ENCODE peak calls at places on chromosomes 5 and 9, in six cellular contexts. A is stomach, C is transverse colon, W is psoas muscle, E is neuronal stem cell, U is Peyer's patch. O is an unnamed sample. For H3K36me3, the result is how much of the 10 kb centered on the place peaks cover.

GRCh38 chr9:135803441-135803840 is 101.5 kb downstream of the KCNT1 start:
- DNase-seq in C (no peak), A (no peak), E (no peak), W (no peak), U (no peak), O (no peak)

GRCh38 chr9:87662808-87663528 is 63.0 kb upstream of the CTSL start:
- DNase-seq in A (peak), W (peak), E (peak), C (peak), U (peak), O (peak)

GRCh38 chr9:119003218-119003617 is 366.0 kb downstream of the BRINP1 start:
- DNase-seq in U (no peak), A (no peak), E (no peak), C (no peak), W (no peak), O (no peak)

GRCh38 chr9:16103613-16104012 is 550.8 kb downstream of the CCDC171 start:
- DNase-seq in C (peak), W (peak), U (no peak), E (no peak), A (no peak), O (no peak)

GRCh38 chr9:75504721-75505120 is 385.8 kb upstream of the PCSK5 start:
- DNase-seq in W (no peak), C (no peak), E (no peak), U (no peak), A (no peak), O (no peak)

GRCh38 chr5:425714-426113 is 17.3 kb upstream of the EXOC3 start:
- DNase-seq in A (no peak), U (no peak), C (no peak), W (no peak), E (no peak), O (no peak)

GRCh38 chr9:69295872-69296562 is 29.0 kb upstream of the ENTREP1 start:
- DNase-seq in W (peak), E (no peak), A (no peak), C (no peak), U (no peak), O (no peak)

GRCh38 chr9:33453286-33453882 is 6.0 kb upstream of the AQP3 start:
- DNase-seq in A (no peak), C (no peak), U (no peak), W (no peak), E (no peak), O (peak)

GRCh38 chr5:61311836-61312808 is 19.9 kb upstream of the ZSWIM6 start:
- DNase-seq in A (no peak), C (no peak), U (no peak), W (no peak), E (no peak), O (no peak)

GRCh38 chr5:120848883-120849282 is 384.8 kb downstream of the PRR16 start:
- DNase-seq in E (no peak), A (no peak), U (no peak), C (no peak), W (no peak), O (no peak)

GRCh38 chr5:52760695-52761366 is 26.9 kb upstream of the ITGA1 start:
- DNase-seq in W (no peak), C (no peak), U (no peak), E (no peak), A (no peak), O (no peak)

GRCh38 chr5:180860273-180860886 is 696 bp downstream of the ZFP62 start:
- DNase-seq in C (peak), W (no peak), E (no peak), U (peak), A (no peak), O (no peak)

GRCh38 chr9:4738866-4739586 is 2.0 kb downstream of the AK3 start:
- DNase-seq in E (no peak), C (no peak), A (no peak), W (no peak), U (no peak), O (no peak)
- H3K27ac ChIP-seq in E (no peak), C (peak), A (peak), W (peak), U (peak), O (no peak)

DNA sequence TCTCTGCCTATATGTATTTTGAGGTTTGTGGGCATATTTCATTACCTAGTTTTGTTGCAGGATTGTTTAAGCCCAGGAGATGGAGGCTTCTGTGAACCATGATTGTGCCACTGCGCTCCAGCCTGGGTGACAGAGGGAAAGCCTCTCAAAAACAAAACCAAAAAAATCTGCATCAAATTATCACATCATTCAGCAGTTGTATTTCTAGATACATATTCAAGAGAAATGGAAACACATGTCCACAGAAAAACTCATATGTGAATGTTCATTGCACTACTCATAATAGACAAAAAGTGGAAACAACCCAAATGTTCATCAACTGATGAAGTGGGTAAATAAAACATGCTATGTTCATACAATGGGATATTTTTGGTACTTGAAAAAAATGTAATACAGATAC is 29.9 kb downstream of the HSPA4 start:
- DNase-seq in U (no peak), A (no peak), W (no peak), E (no peak), C (no peak), O (no peak)
- H3K36me3 ChIP-seq in U (under half), A (half or more), W (half or more), E (half or more), C (under half), O (under half)

GRCh38 chr5:177542816-177543472 is 11.4 kb downstream of the FAM193B start:
- DNase-seq in A (no peak), U (no peak), W (no peak), C (no peak), E (peak), O (no peak)

GRCh38 chr5:177550120-177550519 is 4.2 kb downstream of the FAM193B start:
- DNase-seq in W (no peak), A (no peak), C (no peak), E (no peak), U (no peak), O (no peak)

GRCh38 chr5:177546262-177546741 is 8.1 kb downstream of the FAM193B start:
- DNase-seq in W (peak), E (no peak), C (no peak), A (no peak), U (no peak), O (no peak)

GRCh38 chr5:177545487-177546261 is 8.7 kb downstream of the FAM193B start:
- DNase-seq in E (no peak), W (peak), A (peak), C (peak), U (no peak), O (no peak)

DNA sequence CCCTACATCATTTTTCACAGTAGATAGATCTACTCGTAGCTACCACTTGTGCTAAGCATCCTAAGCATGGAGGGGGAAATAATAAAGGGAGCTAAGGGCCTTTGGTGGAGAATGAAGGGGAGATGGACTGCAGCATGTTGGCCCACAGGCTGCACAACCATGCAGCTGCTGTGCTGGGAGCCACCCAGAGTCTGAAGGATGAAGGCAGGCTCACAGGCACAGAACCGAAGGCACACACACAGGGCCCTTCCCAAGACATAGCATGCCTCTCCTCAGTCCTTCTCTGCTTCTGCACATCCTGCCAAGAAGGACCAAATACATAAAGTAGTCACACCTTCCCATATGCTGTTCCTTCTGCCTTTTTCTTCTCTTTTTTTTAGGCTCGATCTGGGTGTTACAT is 6.6 kb downstream of the FAM193B start:
- DNase-seq in A (no peak), U (no peak), E (no peak), C (no peak), W (no peak), O (no peak)
- H3K27ac ChIP-seq in A (no peak), U (no peak), E (no peak), C (peak), W (peak), O (no peak)

GRCh38 chr5:98877600-98877999 is 51.2 kb downstream of the CHD1 start:
- DNase-seq in A (no peak), W (no peak), E (no peak), U (no peak), C (no peak), O (no peak)
- H3K36me3 ChIP-seq in A (half or more), W (half or more), E (half or more), U (under half), C (under half), O (half or more)

GRCh38 chr5:10564838-10565784 is 1.2 kb downstream of the ANKRD33B start:
- DNase-seq in E (no peak), A (no peak), U (no peak), W (no peak), C (no peak), O (peak)
- H3K27ac ChIP-seq in E (no peak), A (peak), U (peak), W (peak), C (peak), O (peak)

DNA sequence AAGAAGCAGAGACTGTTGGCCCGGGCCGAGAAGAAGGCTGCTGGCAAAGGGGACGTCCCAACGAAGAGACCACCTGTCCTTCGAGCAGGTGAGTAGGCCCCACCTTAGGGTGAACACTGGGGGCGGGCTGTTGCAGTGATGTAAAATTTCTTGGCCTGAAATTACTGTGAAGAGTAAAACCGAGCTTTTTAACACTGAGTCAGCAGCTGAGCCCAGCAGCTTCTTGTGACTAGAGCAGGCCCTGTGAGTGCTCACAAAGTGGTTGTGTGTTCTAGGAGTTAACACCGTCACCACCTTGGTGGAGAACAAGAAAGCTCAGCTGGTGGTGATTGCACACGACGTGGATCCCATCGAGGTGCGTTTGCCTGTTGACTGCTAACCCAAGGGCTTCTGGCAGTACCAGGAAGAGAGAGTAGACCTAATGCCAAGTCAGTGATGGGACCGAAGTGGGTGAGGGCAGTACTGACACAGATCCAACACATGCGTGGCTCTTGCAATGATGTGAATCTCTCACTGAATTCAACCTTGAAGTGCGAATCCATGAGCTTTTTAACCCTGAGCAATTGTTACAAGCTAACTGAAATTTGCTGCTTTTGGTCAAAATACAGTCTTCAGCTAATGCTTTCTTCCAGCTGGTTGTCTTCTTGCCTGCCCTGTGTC is 2.1 kb downstream of the RPL7A start:
- DNase-seq in U (no peak), C (no peak), W (no peak), E (no peak), A (no peak), O (no peak)
- H3K36me3 ChIP-seq in U (under half), C (under half), W (half or more), E (half or more), A (half or more), O (half or more)

DNA sequence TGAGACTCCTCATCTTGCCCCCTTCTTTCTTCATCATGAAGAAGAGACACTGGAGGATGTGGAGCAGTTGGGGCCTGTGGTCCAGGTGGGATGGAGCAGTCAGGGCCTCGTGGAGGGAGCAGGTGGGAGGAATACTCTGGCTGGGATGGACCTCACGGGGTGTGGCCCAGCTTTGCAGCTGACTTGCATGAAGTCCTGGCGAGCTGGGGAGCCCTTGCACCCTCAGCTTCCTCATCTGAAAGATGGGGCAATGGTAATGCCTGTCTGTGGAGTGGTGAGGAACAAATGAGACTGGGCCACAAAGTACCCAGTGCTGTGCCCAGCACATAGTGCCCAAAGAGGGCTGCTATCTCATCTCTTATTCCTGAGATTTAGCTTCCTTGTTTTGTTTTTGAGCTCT is 91.5 kb downstream of the DAB2IP start:
- DNase-seq in W (no peak), C (no peak), U (no peak), E (no peak), A (no peak), O (no peak)
- H3K27ac ChIP-seq in W (peak), C (peak), U (peak), E (no peak), A (peak), O (no peak)

DNA sequence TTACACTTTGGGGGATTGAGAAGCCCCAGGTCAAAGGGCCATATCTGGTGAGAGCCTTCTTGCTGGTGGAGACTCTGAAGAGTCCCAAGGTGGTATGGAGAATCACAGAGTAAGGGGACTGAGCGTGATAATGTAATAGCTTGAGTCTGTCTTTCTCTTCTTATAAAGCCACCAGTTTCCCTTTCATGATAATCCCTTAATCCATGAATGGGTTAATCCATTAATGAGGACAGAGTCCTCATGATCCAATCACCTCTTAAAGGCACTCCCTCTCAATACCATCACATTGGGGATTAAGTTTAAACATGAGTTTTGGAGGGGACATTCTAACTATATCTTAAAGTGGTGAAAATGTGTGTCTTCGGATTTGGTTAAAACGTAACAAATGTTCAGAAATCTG is 21.5 kb downstream of the WDR36 start:
- DNase-seq in C (no peak), W (no peak), E (no peak), A (no peak), U (no peak), O (no peak)
- H3K36me3 ChIP-seq in C (under half), W (half or more), E (half or more), A (half or more), U (under half), O (under half)

O was measured in CD4-positive, alpha-beta memory T cell.